ENCODE peak calls at places on chromosomes 7 and 10, in eight cellular contexts. D is BE2C, T is uterus, J is OCI-LY7, H is ovary, Z is esophagus muscularis mucosa, O is WTC11, Q is astrocyte of the cerebellum. L is an unnamed sample.
A peak's percentile ranks its signal among the peaks of the same experiment; 100 is the strongest.

GRCh38 chr7:140604760-140605159 is 35.9 kb downstream of the DENND2A start:
- DNase-seq in T (no peak), H (no peak), Q (no peak), O (no peak), Z (no peak), D (no peak), J (no peak), L (no peak)

GRCh38 chr10:52229271-52229931 is 84.7 kb upstream of the DKK1 start:
- DNase-seq in J (no peak), O (no peak), Q (no peak), D (no peak), T (no peak), H (no peak), Z (no peak), L (no peak)

GRCh38 chr7:99362801-99363200 is 11.7 kb upstream of the ARPC1B start:
- DNase-seq in J (no peak), T (no peak), O (no peak), H (no peak), Z (no peak), Q (peak; percentile 39), D (no peak), L (no peak)

GRCh38 chr7:23246540-23246939 is at the start of gene GPNMB:
- DNase-seq in J (no peak), H (no peak), T (peak; percentile 77), Q (peak; percentile 12), O (no peak), D (no peak), Z (no peak), L (no peak)

GRCh38 chr7:2355079-2356008 is 717 bp downstream of the EIF3B start:
- DNase-seq in O (peak; percentile 34), Q (no peak), Z (no peak), J (peak; percentile 31), H (peak; percentile 56), D (no peak), T (no peak), L (peak; percentile 38)

GRCh38 chr10:77863446-77863845 is 63.1 kb downstream of the DLG5 start:
- DNase-seq in O (no peak), D (no peak), T (no peak), Z (no peak), Q (no peak), J (no peak), H (no peak), L (no peak)

GRCh38 chr7:25167262-25167843 is 42.3 kb upstream of the CYCS start:
- DNase-seq in H (no peak), Q (no peak), Z (no peak), O (no peak), D (no peak), T (no peak), J (no peak), L (no peak)

GRCh38 chr10:63819753-63820347 is 298.6 kb downstream of the REEP3 start:
- DNase-seq in Q (peak; percentile 64), H (peak; percentile 70), J (peak; percentile 20), O (peak; percentile 74), T (peak; percentile 66), D (peak; percentile 81), Z (no peak), L (peak; percentile 84)

GRCh38 chr7:141944811-141945210 is 2.0 kb downstream of the CLEC5A start:
- DNase-seq in T (no peak), H (no peak), Q (no peak), Z (no peak), D (no peak), O (no peak), J (no peak), L (no peak)

GRCh38 chr10:32939296-32940111 is 18.5 kb downstream of the ITGB1 start:
- DNase-seq in Z (no peak), J (no peak), H (no peak), Q (no peak), O (no peak), D (no peak), T (no peak), L (no peak)

GRCh38 chr7:21355406-21355874 is 72.4 kb upstream of the SP4 start:
- DNase-seq in H (no peak), J (peak; percentile 58), Q (no peak), Z (no peak), T (no peak), D (no peak), O (no peak), L (no peak)

GRCh38 chr10:133318494-133319127 is 9.9 kb downstream of the ZNF511 start:
- DNase-seq in H (peak; percentile 73), Z (no peak), J (no peak), D (peak; percentile 84), Q (no peak), O (peak; percentile 86), T (no peak), L (peak; percentile 95)

GRCh38 chr7:132739271-132739955 is 163.1 kb upstream of the PLXNA4 start:
- DNase-seq in T (no peak), Z (no peak), H (no peak), D (no peak), O (no peak), Q (peak; percentile 93), J (no peak), L (no peak)

GRCh38 chr10:43959854-43960415 is 311.3 kb upstream of the ZNF32 start:
- DNase-seq in D (no peak), T (no peak), O (no peak), H (no peak), Q (no peak), J (no peak), Z (peak; percentile 72), L (no peak)

GRCh38 chr7:113918946-113919345 is at the start of gene PPP1R3A:
- DNase-seq in O (no peak), T (no peak), Z (no peak), J (no peak), D (no peak), H (no peak), Q (no peak), L (no peak)
- TF ChIP-seq CTCF in O (no peak), T (no peak), Z (no peak), J (no peak), D (no peak), H (no peak), Q (no peak), L (no peak)

DNA sequence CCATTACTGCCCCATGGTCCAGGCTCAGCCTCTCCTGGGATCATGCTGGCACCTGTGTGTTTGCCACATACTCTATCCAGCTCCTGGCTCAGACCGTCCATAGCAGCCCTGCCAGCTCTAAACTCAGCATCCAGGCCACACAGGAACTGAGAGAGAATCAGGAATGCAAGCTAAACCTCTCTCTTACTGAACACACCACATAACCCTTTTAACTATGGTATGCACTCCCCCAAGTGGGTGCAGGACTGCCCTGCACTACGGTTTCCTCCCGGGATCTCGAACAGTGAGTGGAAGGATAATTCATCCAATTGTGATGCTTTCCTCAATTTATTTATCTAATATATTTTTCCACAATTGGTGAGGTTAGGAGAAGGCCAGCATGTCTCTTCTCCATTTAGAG is 17.1 kb upstream of the ZNF800 start:
- DNase-seq in Q (no peak), H (no peak), T (no peak), J (no peak), D (no peak), Z (no peak), O (no peak), L (no peak)
- TF ChIP-seq CTCF in Q (no peak), H (no peak), T (no peak), J (peak; percentile 27), D (peak; percentile 41), Z (no peak), O (no peak), L (no peak)

GRCh38 chr7:45484094-45484493 is 90.1 kb upstream of the ADCY1 start:
- DNase-seq in Z (no peak), O (no peak), D (no peak), T (no peak), H (no peak), Q (no peak), J (no peak), L (no peak)

GRCh38 chr7:45482451-45482850 is 91.7 kb upstream of the ADCY1 start:
- DNase-seq in H (no peak), Q (no peak), O (no peak), D (no peak), Z (no peak), T (no peak), J (no peak), L (no peak)

DNA sequence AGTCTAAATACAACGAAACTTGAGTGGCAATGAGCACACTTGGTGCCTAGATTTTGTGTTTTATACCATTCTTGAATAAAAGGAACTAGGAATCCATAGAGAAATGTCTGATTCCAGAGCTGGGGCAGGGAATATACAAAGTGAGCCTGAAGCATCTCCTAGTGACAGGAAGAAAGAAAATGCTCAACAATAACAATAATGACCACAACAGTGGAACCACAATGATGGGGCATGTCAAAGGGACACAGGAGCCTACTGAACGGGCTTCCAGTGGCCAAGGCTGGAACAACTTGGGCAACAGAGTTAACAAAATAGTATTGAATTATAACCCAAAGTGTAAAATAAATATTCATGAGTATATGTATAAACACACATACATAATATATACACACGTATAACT is 94.4 kb upstream of the ADCY1 start:
- DNase-seq in O (no peak), Q (no peak), J (no peak), D (no peak), H (no peak), Z (no peak), T (no peak), L (no peak)
- TF ChIP-seq CTCF in O (no peak), Q (no peak), J (no peak), D (no peak), H (no peak), Z (no peak), T (no peak), L (no peak)

GRCh38 chr7:28299556-28299955 is 112.8 kb upstream of the CREB5 start:
- DNase-seq in Z (no peak), T (no peak), D (no peak), O (no peak), Q (no peak), J (no peak), H (no peak), L (no peak)

GRCh38 chr7:28296571-28297483 is 115.5 kb upstream of the CREB5 start:
- DNase-seq in H (no peak), D (peak; percentile 56), Q (no peak), Z (no peak), T (no peak), O (peak; percentile 71), J (peak; percentile 31), L (peak; percentile 63)

GRCh38 chr7:28297821-28298439 is 114.4 kb upstream of the CREB5 start:
- DNase-seq in D (no peak), H (no peak), J (peak; percentile 76), Z (no peak), O (no peak), Q (no peak), T (no peak), L (no peak)

GRCh38 chr7:28300488-28300887 is 111.8 kb upstream of the CREB5 start:
- DNase-seq in H (no peak), Z (peak; percentile 10), T (no peak), O (no peak), Q (no peak), J (no peak), D (no peak), L (no peak)

DNA sequence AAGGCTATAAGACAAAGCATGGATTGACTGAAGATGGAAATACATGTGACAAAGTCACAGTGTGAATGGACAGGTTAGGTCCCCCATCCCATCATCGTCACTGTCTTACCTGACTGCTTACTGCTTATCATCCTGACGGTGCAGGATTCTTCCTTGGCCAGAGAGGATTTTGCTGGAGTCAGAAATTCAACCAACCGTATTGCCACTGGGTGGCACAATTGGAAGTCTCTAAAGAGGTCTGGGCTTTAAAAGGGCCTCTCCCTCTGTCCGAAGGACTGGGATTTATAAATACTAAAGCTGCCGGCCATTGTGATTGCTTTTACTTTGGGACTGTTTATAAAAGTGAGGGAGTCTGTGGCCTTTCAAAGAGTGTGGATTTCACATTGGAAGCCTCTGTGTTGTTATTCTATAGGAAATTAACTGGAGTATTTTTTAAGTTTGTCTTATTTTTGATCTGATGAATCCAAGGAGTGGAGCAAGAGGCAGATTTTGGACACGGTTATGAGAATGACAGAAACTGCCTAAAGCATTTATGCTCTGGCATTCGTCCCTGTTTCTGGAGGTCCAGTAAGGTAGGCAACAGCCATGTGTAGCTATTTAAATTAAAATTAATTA is 113.3 kb upstream of the CREB5 start:
- DNase-seq in Q (peak; percentile 31), T (no peak), D (peak; percentile 61), O (peak; percentile 63), J (peak; percentile 3), Z (no peak), H (no peak), L (peak; percentile 31)
- TF ChIP-seq CTCF in Q (peak; percentile 67), T (peak; percentile 26), D (peak; percentile 83), O (no peak), J (peak; percentile 55), Z (peak; percentile 62), H (no peak), L (peak; percentile 38)